ENCODE peak calls at places on chromosomes 6 and 20, in four cellular contexts. E is EL, A is tibial artery, K is kidney epithelial cell. B is an unnamed sample.

GRCh38 chr20:58698741-58699141 is 6.1 kb downstream of the NPEPL1 start:
- DNase-seq in E (no peak), A (peak), K (no peak), B (no peak)

GRCh38 chr20:63238491-63239126 is 2.9 kb downstream of the BIRC7 start:
- DNase-seq in E (no peak), A (no peak), K (no peak), B (no peak)

GRCh38 chr20:10987651-10988383 is 314.0 kb upstream of the JAG1 start:
- DNase-seq in E (peak), A (no peak), K (no peak), B (no peak)

GRCh38 chr6:39188577-39188976 is 40.7 kb downstream of the KCNK5 start:
- DNase-seq in E (no peak), A (no peak), K (no peak), B (no peak)

GRCh38 chr6:36131517-36132220 is 1.4 kb downstream of the MAPK13 start:
- DNase-seq in E (peak), A (peak), K (no peak), B (peak)

GRCh38 chr6:137313928-137314855 is 95.0 kb upstream of the IFNGR1 start:
- DNase-seq in E (peak), A (peak), K (no peak), B (peak)

GRCh38 chr6:155895641-155896040 is 440.0 kb upstream of the NOX3 start:
- DNase-seq in E (peak), A (no peak), K (no peak), B (peak)

GRCh38 chr6:72712921-72713320 is 91.1 kb downstream of the KCNQ5 start:
- DNase-seq in E (no peak), A (no peak), K (no peak), B (no peak)